ENCODE peak calls at places on chromosome X, in six cellular contexts. B, N, S, E, X and R are unnamed samples. For H3K27me3, the result is how much of the 10 kb centered on the place peaks cover.

GRCh38 chrX:39896951-39897740 is 200.6 kb downstream of the BCOR start:
- DNase-seq in N (peak), X (peak), E (no peak), B (no peak), S (no peak), R (no peak)

GRCh38 chrX:71111141-71111843 is at the start of gene IL2RG:
- DNase-seq in B (peak), N (no peak), X (no peak), E (peak), S (peak), R (peak)

GRCh38 chrX:53093177-53093655 is 726 bp upstream of the KANTR start:
- DNase-seq in S (peak), N (peak), X (peak), E (peak), B (peak), R (peak)

GRCh38 chrX:105475801-105476200 is 255.3 kb upstream of the TEX13A start:
- DNase-seq in N (no peak), E (no peak), S (no peak), X (peak), B (no peak), R (no peak)

GRCh38 chrX:20378291-20378920 is 111.7 kb upstream of the RPS6KA3 start:
- DNase-seq in N (no peak), S (no peak), X (no peak), E (no peak), B (no peak), R (no peak)

GRCh38 chrX:150410513-150410912 is 47.4 kb downstream of the MAMLD1 start:
- DNase-seq in B (no peak), X (no peak), S (peak), E (peak), N (no peak), R (no peak)

GRCh38 chrX:110181459-110182137 is 136.3 kb downstream of the AMMECR1 start:
- DNase-seq in N (no peak), E (no peak), S (no peak), B (no peak), X (no peak), R (no peak)

GRCh38 chrX:48956728-48957414 is 536 bp downstream of the OTUD5 start:
- DNase-seq in E (peak), S (no peak), B (peak), X (peak), N (peak), R (peak)

GRCh38 chrX:129534816-129535578 is 5.1 kb upstream of the OCRL start:
- DNase-seq in S (no peak), B (no peak), N (no peak), X (peak), E (no peak), R (no peak)

GRCh38 chrX:113634565-113634964 is 793.9 kb upstream of the AMOT start:
- DNase-seq in X (no peak), S (no peak), B (no peak), E (no peak), N (no peak), R (no peak)

GRCh38 chrX:14420876-14421275 is 108.5 kb upstream of the GLRA2 start:
- DNase-seq in B (no peak), E (no peak), S (no peak), X (no peak), N (no peak), R (no peak)

GRCh38 chrX:54825716-54826428 is 18.3 kb downstream of the MAGED2 start:
- DNase-seq in E (peak), S (no peak), B (no peak), N (no peak), X (no peak), R (peak)

DNA sequence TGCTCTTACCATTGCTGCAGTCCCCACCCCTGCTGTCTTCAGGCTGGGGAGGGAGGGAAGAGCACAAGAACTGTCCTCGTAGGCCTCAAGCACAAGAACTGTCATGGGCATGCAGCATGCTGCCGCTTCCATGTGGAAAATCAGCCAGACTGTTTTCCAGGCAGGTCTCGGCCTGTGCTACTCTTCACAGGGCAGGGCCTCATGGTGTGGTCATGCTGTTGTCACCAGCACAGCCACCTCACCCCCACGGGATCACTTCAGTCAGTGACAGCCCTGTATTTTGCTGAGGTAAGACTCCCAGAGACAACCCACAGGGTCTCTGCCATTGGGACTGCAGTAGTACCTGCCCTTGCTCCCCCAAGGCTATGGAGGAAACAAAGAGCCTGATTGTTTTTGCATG is 205.3 kb downstream of the NAP1L3 start:
- DNase-seq in E (no peak), S (no peak), X (no peak), N (no peak), B (no peak), R (no peak)
- H3K27me3 ChIP-seq in E (under half), S (under half), X (under half), N (under half), B (under half), R (under half)

DNA sequence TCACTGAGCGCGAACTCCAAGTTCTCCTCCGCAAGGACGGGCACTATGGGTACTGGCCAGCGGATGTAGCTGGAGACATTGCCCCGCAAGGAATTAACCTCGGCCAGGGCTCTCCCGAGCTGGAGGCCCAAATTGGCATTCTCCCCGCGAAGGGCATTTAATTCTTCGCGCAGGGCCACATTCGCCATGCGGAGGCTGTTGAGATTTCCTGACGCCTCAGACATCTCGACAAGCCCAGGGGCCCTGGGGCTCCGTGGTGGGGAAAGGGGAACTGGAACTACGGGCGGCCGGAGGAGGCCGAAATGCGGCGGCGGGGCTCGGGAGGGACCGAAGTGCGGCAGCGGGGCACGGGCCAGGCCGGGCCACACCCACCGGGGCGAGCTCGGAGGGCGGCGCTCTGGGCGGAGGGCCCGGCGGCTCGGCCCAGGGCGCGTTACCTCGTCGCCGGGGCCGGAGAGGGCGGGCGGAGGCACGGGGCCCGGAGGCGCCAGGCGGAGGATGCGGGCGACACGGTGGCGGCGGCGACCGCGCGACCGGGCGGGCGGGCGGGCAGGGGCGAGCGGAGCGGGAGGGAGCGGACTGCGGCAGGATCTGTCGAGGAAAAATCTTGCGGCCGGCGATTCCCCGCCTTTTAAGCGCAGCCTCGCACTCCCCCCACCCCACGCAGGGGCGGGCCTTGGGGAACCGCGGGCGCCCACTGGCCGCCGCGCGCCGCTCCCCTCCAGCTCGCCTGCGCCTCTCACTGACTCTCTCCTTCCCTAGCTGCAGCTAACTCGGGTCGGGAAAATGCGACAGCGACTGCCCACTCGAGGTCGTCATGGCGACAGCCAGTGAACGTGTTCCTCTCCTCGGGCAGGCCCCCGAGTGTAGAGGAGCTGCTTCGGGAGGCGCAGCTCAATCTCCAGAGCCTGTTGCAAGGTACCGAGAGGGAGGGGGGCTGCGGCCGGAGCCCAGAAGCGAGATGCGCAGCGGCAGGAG is at the start of gene RTL5:
- DNase-seq in E (peak), X (peak), S (peak), N (peak), B (peak), R (peak)
- H3K27me3 ChIP-seq in E (under half), X (under half), S (under half), N (under half), B (under half), R (under half)

GRCh38 chrX:99051639-99052038 is 1358.4 kb downstream of the PCDH19 start:
- DNase-seq in X (no peak), B (no peak), S (no peak), N (no peak), E (no peak), R (no peak)
- H3K27me3 ChIP-seq in X (under half), B (under half), S (under half), N (under half), E (under half), R (under half)

DNA sequence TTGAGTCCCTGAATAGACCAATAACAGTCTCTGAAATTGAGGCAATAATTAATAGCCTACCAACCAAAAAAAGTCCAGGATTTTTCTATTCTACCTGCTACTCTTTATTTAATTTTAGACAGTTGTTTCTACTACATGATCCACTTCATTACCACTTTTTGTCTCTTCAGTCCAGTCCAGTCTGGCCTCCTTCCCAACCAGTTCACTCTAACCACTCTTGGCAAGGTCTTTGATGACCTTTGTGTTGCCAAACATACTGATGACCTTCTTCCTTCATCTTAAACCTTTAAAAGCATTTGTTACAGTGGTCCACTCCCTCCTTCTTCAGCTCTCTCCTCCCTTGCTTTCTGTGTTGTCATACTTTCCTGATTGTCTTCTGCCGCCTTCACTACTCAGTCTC is 12.8 kb upstream of the UBQLN2 start:
- DNase-seq in S (no peak), X (no peak), N (no peak), B (no peak), E (no peak), R (no peak)
- H3K27me3 ChIP-seq in S (under half), X (under half), N (under half), B (under half), E (under half), R (under half)

DNA sequence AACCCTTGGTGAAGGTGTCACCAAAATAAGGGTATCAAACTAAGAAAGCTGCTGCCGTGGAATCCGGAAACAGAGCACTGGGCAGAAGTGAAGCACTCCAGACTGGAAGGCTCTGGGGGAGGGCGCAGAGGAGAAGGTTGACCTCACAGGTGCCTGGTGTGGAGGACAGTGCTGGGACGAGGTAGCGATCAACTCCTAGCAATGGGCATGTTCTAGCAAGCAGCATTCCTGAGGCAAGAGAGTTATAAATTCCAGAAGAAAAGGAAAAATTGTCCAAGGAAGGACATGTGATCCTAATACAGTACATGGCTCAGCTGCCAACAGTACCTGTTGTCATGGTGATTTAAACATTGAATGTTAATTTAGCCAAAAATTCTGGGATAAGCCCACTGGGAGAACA is 8.2 kb downstream of the ARHGAP4 start:
- DNase-seq in E (no peak), S (no peak), B (no peak), N (no peak), X (no peak), R (no peak)
- H3K27me3 ChIP-seq in E (under half), S (under half), B (under half), N (under half), X (under half), R (under half)

GRCh38 chrX:106903291-106903820 is at the start of gene RIPPLY1:
- DNase-seq in X (no peak), S (no peak), N (no peak), E (no peak), B (no peak), R (no peak)

GRCh38 chrX:106899841-106900240 is 3.3 kb downstream of the RIPPLY1 start:
- DNase-seq in X (no peak), N (no peak), E (no peak), S (no peak), B (no peak), R (no peak)

GRCh38 chrX:106902684-106903083 is 457 bp downstream of the RIPPLY1 start:
- DNase-seq in B (no peak), N (no peak), X (no peak), E (no peak), S (no peak), R (no peak)

GRCh38 chrX:106901341-106901740 is 1.8 kb downstream of the RIPPLY1 start:
- DNase-seq in X (no peak), N (no peak), B (no peak), S (no peak), E (no peak), R (no peak)

GRCh38 chrX:106901781-106902219 is 1.3 kb downstream of the RIPPLY1 start:
- DNase-seq in B (no peak), E (no peak), S (no peak), X (no peak), N (no peak), R (no peak)
- H3K27me3 ChIP-seq in B (under half), E (under half), S (under half), X (under half), N (under half), R (under half)

DNA sequence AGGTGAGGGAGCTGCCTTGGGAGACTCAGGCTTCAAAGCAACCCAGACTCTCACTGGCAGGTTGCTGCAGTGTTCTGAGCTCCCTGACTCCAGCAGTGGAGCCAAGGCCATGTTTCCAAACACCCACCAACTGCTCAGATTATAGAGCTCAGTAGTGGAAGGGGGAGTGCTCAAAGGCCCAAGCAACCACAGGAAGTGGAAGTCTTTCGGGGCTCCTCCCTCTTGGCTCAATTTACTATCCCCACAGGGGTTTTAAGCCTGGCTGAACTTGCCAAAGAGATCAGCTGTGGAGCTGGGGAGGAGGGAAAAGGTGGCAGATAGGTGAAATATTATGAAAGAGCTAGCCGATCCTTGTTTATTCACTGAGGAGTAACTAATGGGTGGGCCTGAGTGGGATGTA is 82.5 kb downstream of the HPRT1 start:
- DNase-seq in X (peak), S (no peak), N (peak), B (no peak), E (no peak), R (no peak)
- H3K27me3 ChIP-seq in X (under half), S (under half), N (under half), B (under half), E (under half), R (under half)